ENCODE peak calls at places on chromosomes 1 and 21, in four cellular contexts. C is cardiac muscle cell, Q is fibroblast of mammary gland, M is neural progenitor cell. V is an unnamed sample.

GRCh38 chr1:206923009-206923960 is 1.5 kb upstream of the FCMR start:
- DNase-seq in C (no peak), M (no peak), Q (no peak), V (peak)

GRCh38 chr1:234270581-234271242 is 102.5 kb upstream of the COA6 start:
- DNase-seq in Q (no peak), M (no peak), C (no peak), V (peak)

GRCh38 chr1:61460230-61460629 is 264.7 kb downstream of the TM2D1 start:
- DNase-seq in Q (no peak), M (no peak), C (no peak), V (no peak)

GRCh38 chr1:173050865-173051264 is at the start of gene TNFSF18:
- DNase-seq in C (peak), M (no peak), Q (peak), V (no peak)

GRCh38 chr1:55926906-55927471 is 652.4 kb downstream of the PLPP3 start:
- DNase-seq in M (no peak), Q (peak), C (peak), V (no peak)

GRCh38 chr1:214516434-214517326 is 34.7 kb downstream of the PTPN14 start:
- DNase-seq in C (no peak), M (no peak), Q (no peak), V (no peak)

GRCh38 chr1:230772457-230773395 is 25.5 kb downstream of the CAPN9 start:
- DNase-seq in C (peak), M (peak), Q (peak), V (no peak)

GRCh38 chr1:152185544-152186391 is 26.7 kb upstream of the RPTN start:
- DNase-seq in M (peak), C (peak), Q (peak), V (peak)

GRCh38 chr1:113701429-113701828 is 57.9 kb downstream of the PHTF1 start:
- DNase-seq in C (peak), Q (no peak), M (peak), V (no peak)

GRCh38 chr1:214379254-214379970 is 98.5 kb downstream of the SMYD2 start:
- DNase-seq in Q (no peak), C (no peak), M (no peak), V (no peak)

GRCh38 chr1:88742546-88742945 is 58.5 kb downstream of the PKN2 start:
- DNase-seq in M (no peak), C (peak), Q (no peak), V (no peak)

GRCh38 chr1:231958448-231958847 is 331.9 kb downstream of the DISC1 start:
- DNase-seq in C (no peak), Q (no peak), M (no peak), V (no peak)

GRCh38 chr1:68954841-68955240 is 458.0 kb upstream of the DEPDC1 start:
- DNase-seq in C (no peak), Q (peak), M (no peak), V (no peak)

GRCh38 chr1:232662910-232663309 is 33.0 kb upstream of the SIPA1L2 start:
- DNase-seq in Q (no peak), C (no peak), M (no peak), V (no peak)

GRCh38 chr1:18118078-18118477 is 10.5 kb downstream of the IGSF21 start:
- DNase-seq in M (peak), C (no peak), Q (no peak), V (no peak)

GRCh38 chr1:99264201-99265021 is at the start of gene PLPPR4:
- DNase-seq in Q (peak), M (peak), C (peak), V (no peak)

GRCh38 chr1:21816602-21817302 is 4.7 kb downstream of the LDLRAD2 start:
- DNase-seq in M (no peak), C (peak), Q (peak), V (no peak)

GRCh38 chr1:35768350-35769187 is 1.2 kb downstream of the CLSPN start:
- DNase-seq in M (no peak), C (peak), Q (no peak), V (peak)

GRCh38 chr1:84260852-84261518 is 40.5 kb upstream of the SAMD13 start:
- DNase-seq in Q (no peak), C (no peak), M (no peak), V (no peak)

GRCh38 chr1:116189481-116189880 is 78.3 kb downstream of the MAB21L3 start:
- DNase-seq in C (no peak), M (no peak), Q (no peak), V (no peak)

GRCh38 chr1:154999651-155000474 is 2.7 kb upstream of the ZBTB7B start:
- DNase-seq in M (peak), C (no peak), Q (no peak), V (peak)

GRCh38 chr1:187517508-187517907 is 688.8 kb downstream of the PLA2G4A start:
- DNase-seq in C (no peak), Q (no peak), M (no peak), V (no peak)

GRCh38 chr1:67937651-67938050 is 104.4 kb upstream of the GNG12 start:
- DNase-seq in C (peak), M (peak), Q (peak), V (no peak)

GRCh38 chr1:90504509-90504908 is 212.6 kb downstream of the BARHL2 start:
- DNase-seq in M (no peak), C (no peak), Q (no peak), V (no peak)

GRCh38 chr1:102318104-102318806 is 321.5 kb upstream of the OLFM3 start:
- DNase-seq in C (no peak), M (no peak), Q (no peak), V (no peak)

GRCh38 chr1:228149341-228150020 is at the start of gene GJC2:
- DNase-seq in C (peak), Q (no peak), M (peak), V (no peak)

GRCh38 chr1:244356371-244356770 is 95.3 kb downstream of the ADSS2 start:
- DNase-seq in C (no peak), M (no peak), Q (no peak), V (no peak)

GRCh38 chr1:206634365-206635079 is 814 bp upstream of the DYRK3 start:
- DNase-seq in M (peak), C (peak), Q (peak), V (peak)

GRCh38 chr1:3803905-3804626 is 7.8 kb upstream of the LRRC47 start:
- DNase-seq in C (peak), M (no peak), Q (no peak), V (no peak)

GRCh38 chr1:158984386-158984785 is 25.3 kb upstream of the IFI16 start:
- DNase-seq in C (no peak), M (no peak), Q (no peak), V (no peak)

GRCh38 chr1:215992620-215993019 is 425.5 kb downstream of the KCTD3 start:
- DNase-seq in C (peak), M (peak), Q (peak), V (peak)

GRCh38 chr1:9302745-9303524 is 10.2 kb downstream of the SPSB1 start:
- DNase-seq in C (peak), Q (peak), M (no peak), V (no peak)

GRCh38 chr21:45599146-45599581 is 44.4 kb upstream of the PCBP3 start:
- DNase-seq in C (no peak), Q (no peak), M (no peak), V (no peak)

GRCh38 chr21:43311303-43311817 is 115.6 kb downstream of the SIK1 start:
- DNase-seq in C (no peak), M (no peak), Q (no peak), V (no peak)

GRCh38 chr1:76068953-76069561 is 5.5 kb upstream of the ST6GALNAC3 start:
- DNase-seq in C (peak), M (no peak), Q (no peak), V (no peak)

GRCh38 chr1:228861830-228862176 is 126.5 kb downstream of the RHOU start:
- DNase-seq in M (no peak), Q (peak), C (no peak), V (no peak)

GRCh38 chr1:6025269-6026094 is 20.2 kb upstream of the KCNAB2 start:
- DNase-seq in Q (no peak), C (no peak), M (no peak), V (peak)

GRCh38 chr1:6027591-6027990 is 18.1 kb upstream of the KCNAB2 start:
- DNase-seq in Q (no peak), C (no peak), M (no peak), V (peak)

GRCh38 chr1:6028042-6028895 is 17.4 kb upstream of the KCNAB2 start:
- DNase-seq in M (no peak), Q (peak), C (peak), V (peak)

GRCh38 chr1:6024376-6024775 is 21.3 kb upstream of the KCNAB2 start:
- DNase-seq in Q (no peak), M (no peak), C (no peak), V (peak)

DNA sequence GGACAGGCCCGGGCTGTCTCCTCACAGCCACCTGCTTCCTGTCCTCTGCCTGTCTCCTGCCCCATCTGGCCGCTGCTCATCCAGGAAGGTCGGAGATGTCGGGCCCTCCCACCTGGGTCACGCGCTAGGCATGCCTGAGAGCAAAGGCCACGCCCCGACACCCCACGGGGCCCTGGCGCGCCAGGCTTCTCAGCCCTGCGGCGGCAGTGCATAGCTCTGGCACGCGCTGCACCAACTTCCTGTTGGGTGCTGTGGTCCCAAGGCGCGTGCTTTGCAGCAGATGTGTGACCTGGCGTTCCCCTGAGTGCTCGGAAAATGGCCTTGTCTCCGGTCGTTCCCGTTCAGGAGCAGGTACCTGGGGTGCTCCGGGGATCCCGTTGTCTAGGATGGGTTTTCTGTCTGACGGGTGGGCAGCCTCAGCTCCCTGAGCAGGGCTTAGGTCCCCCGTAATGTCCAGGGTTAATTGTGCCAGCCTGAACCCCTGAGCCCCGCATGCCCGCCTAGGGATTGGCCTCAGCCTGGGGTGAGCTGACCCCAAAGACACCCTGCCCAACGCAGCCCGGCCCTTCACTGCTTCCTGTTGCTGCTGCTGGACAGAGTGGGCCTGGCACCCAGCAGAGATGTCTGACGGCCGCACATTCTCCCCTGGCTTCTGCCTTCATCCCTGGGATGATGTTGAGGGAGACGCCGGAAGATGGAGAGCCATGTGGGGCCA is 19.4 kb upstream of the KCNAB2 start:
- DNase-seq in M (peak), Q (no peak), C (peak), V (peak)
- H3K4me3 ChIP-seq in M (no peak), Q (no peak), C (no peak), V (peak)

GRCh38 chr21:31755027-31755426 is 23.1 kb upstream of the SCAF4 start:
- DNase-seq in Q (no peak), M (no peak), C (no peak), V (no peak)
- TF ChIP-seq CTCF in Q (no peak), M (no peak), C (no peak), V (no peak)

GRCh38 chr1:111988743-111989453 is 570 bp downstream of the KCND3 start:
- DNase-seq in C (no peak), M (peak), Q (no peak), V (no peak)
- H3K4me3 ChIP-seq in C (peak), M (peak), Q (no peak), V (no peak)

GRCh38 chr1:19398309-19398760 is 86.2 kb downstream of the SLC66A1 start:
- DNase-seq in C (peak), M (no peak), Q (peak), V (no peak)
- TF ChIP-seq CTCF in C (peak), M (no peak), Q (peak), V (no peak)

DNA sequence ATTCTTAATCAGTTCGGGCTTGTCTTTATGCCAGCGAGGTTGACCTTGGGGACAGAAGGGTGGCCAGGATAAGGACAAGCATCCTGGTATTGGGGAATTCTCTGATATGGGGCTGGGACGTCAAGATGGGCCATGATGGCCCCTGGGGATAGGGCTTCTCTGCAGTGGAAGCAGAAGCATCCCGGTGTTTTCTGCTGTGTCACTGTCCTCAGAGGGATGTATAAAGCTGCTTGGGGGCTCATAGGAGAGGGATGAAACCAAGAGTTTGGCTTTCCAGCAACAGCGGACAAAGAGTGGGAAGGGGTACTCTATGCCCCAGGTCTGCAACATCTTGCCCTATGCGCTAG is 1.4 kb upstream of the ATP1B1 start:
- DNase-seq in C (no peak), M (no peak), Q (no peak), V (no peak)
- H3K4me3 ChIP-seq in C (peak), M (peak), Q (no peak), V (peak)

GRCh38 chr1:11858968-11859871 is 475 bp upstream of the NPPB start:
- DNase-seq in C (peak), Q (peak), M (peak), V (peak)
- TF ChIP-seq CTCF in C (peak), Q (peak), M (peak), V (no peak)

GRCh38 chr1:111200802-111201161 is 336 bp upstream of the DENND2D start:
- DNase-seq in M (no peak), C (no peak), Q (no peak), V (no peak)

GRCh38 chr1:111199881-111200801 is at the start of gene DENND2D:
- DNase-seq in Q (no peak), M (no peak), C (no peak), V (peak)

GRCh38 chr1:111197598-111198289 is 2.7 kb downstream of the DENND2D start:
- DNase-seq in M (peak), Q (no peak), C (peak), V (peak)

GRCh38 chr1:111199329-111199728 is 1.1 kb downstream of the DENND2D start:
- DNase-seq in C (no peak), M (no peak), Q (no peak), V (peak)

GRCh38 chr1:111198836-111199235 is 1.6 kb downstream of the DENND2D start:
- DNase-seq in M (no peak), Q (no peak), C (no peak), V (peak)
- H3K4me3 ChIP-seq in M (no peak), Q (no peak), C (no peak), V (peak)

GRCh38 chr21:17050646-17051045 is 462.2 kb upstream of the CXADR start:
- DNase-seq in C (no peak), M (no peak), Q (no peak), V (no peak)

GRCh38 chr21:17050156-17050555 is 462.7 kb upstream of the CXADR start:
- DNase-seq in C (no peak), Q (no peak), M (no peak), V (no peak)

GRCh38 chr21:17044696-17045095 is 468.1 kb upstream of the CXADR start:
- DNase-seq in M (no peak), Q (no peak), C (no peak), V (no peak)

GRCh38 chr21:17048974-17049373 is 463.9 kb upstream of the CXADR start:
- DNase-seq in Q (no peak), M (no peak), C (no peak), V (no peak)

GRCh38 chr21:17045214-17045835 is 467.5 kb upstream of the CXADR start:
- DNase-seq in Q (peak), M (no peak), C (peak), V (peak)
- TF ChIP-seq CTCF in Q (peak), M (peak), C (peak), V (no peak)

GRCh38 chr21:34958040-34958439 is 91.1 kb downstream of the RUNX1 start:
- DNase-seq in M (no peak), C (no peak), Q (no peak), V (no peak)
- H3K4me3 ChIP-seq in M (no peak), C (no peak), Q (no peak), V (no peak)

GRCh38 chr1:46180082-46180616 is 3.9 kb upstream of the P3R3URF start:
- DNase-seq in C (no peak), M (peak), Q (no peak), V (peak)
- TF ChIP-seq CTCF in C (no peak), M (no peak), Q (no peak), V (peak)

V was measured in GM12865.